ENCODE peak calls at places on chromosomes 4 and X, in five cellular contexts. R is stimulated activated naive CD4-positive, alpha-beta T cell; V is cardiac muscle cell; X is activated T-cell treated with anti-CD3 and anti-CD28 coated beads, Interleukin-2, amount 50 U/mL, for 24 hours; U is mesendoderm. P is an unnamed sample.

GRCh38 chrX:40933132-40934078 is 151.8 kb upstream of the USP9X start:
- DNase-seq in R (no peak), U (peak), V (peak), X (no peak), P (no peak)

GRCh38 chr4:14926368-14926767 is 75.9 kb upstream of the CPEB2 start:
- DNase-seq in V (peak), R (no peak), U (no peak), X (no peak), P (no peak)

GRCh38 chr4:80074651-80075050 is 1.6 kb upstream of the ANTXR2 start:
- DNase-seq in V (no peak), R (no peak), U (no peak), X (no peak), P (no peak)

GRCh38 chr4:24932831-24933230 is 20.0 kb upstream of the CCDC149 start:
- DNase-seq in R (no peak), V (no peak), X (no peak), U (no peak), P (peak)

GRCh38 chrX:93422693-93423092 is 250.7 kb downstream of the NAP1L3 start:
- DNase-seq in R (no peak), X (no peak), V (peak), U (peak), P (no peak)

GRCh38 chr4:130424211-130424610 is 1328.3 kb downstream of the C4orf33 start:
- DNase-seq in U (peak), R (no peak), V (no peak), X (no peak), P (no peak)

GRCh38 chrX:64206556-64207162 is 1.2 kb upstream of the AMER1 start:
- DNase-seq in X (no peak), V (peak), R (no peak), U (no peak), P (no peak)

GRCh38 chr4:151484396-151485102 is 75.6 kb downstream of the FHIP1A start:
- DNase-seq in V (peak), R (no peak), U (peak), X (no peak), P (peak)

GRCh38 chrX:153476628-153477027 is 6.3 kb upstream of the HAUS7 start:
- DNase-seq in X (no peak), U (no peak), R (no peak), V (no peak), P (no peak)

GRCh38 chr4:13445841-13446790 is 38.0 kb downstream of the RAB28 start:
- DNase-seq in X (no peak), U (peak), V (peak), R (no peak), P (no peak)

GRCh38 chr4:183834252-183834651 is 70.9 kb upstream of the STOX2 start:
- DNase-seq in U (no peak), R (no peak), V (no peak), X (no peak), P (no peak)

P was measured in kidney glomerular epithelial cell.